ENCODE peak calls at places on chromosome 14, in eight cellular contexts. One of them, this sample, is unnamed.

GRCh38 chr14:80554139-80554538 is 342.8 kb upstream of the DIO2 start:
- DNase-seq in coronary artery: no peak
- DNase-seq in suprapubic skin: no peak
- DNase-seq in PC-9: no peak
- DNase-seq in cardiac fibroblast: no peak
- DNase-seq in prostate gland: no peak
- DNase-seq in neural progenitor cell: no peak
- DNase-seq in epithelial cell of proximal tubule: no peak
- DNase-seq in this sample: no peak

GRCh38 chr14:89912667-89913211 is 41.8 kb downstream of the EFCAB11 start:
- DNase-seq in coronary artery: no peak
- DNase-seq in suprapubic skin: no peak
- DNase-seq in PC-9: no peak
- DNase-seq in cardiac fibroblast: peak
- DNase-seq in prostate gland: no peak
- DNase-seq in neural progenitor cell: no peak
- DNase-seq in epithelial cell of proximal tubule: peak
- DNase-seq in this sample: peak

GRCh38 chr14:94144765-94145164 is 15.4 kb upstream of the IFI27L2 start:
- DNase-seq in coronary artery: no peak
- DNase-seq in suprapubic skin: no peak
- DNase-seq in PC-9: no peak
- DNase-seq in cardiac fibroblast: no peak
- DNase-seq in prostate gland: no peak
- DNase-seq in neural progenitor cell: peak
- DNase-seq in epithelial cell of proximal tubule: no peak
- DNase-seq in this sample: no peak

GRCh38 chr14:76956253-76957090 is 72.0 kb downstream of the IRF2BPL start:
- DNase-seq in coronary artery: peak
- DNase-seq in suprapubic skin: peak
- DNase-seq in PC-9: peak
- DNase-seq in cardiac fibroblast: peak
- DNase-seq in prostate gland: peak
- DNase-seq in neural progenitor cell: peak
- DNase-seq in epithelial cell of proximal tubule: no peak
- DNase-seq in this sample: peak

GRCh38 chr14:100523536-100524025 is 63.6 kb downstream of the BEGAIN start:
- DNase-seq in coronary artery: no peak
- DNase-seq in suprapubic skin: no peak
- DNase-seq in PC-9: no peak
- DNase-seq in cardiac fibroblast: no peak
- DNase-seq in prostate gland: no peak
- DNase-seq in neural progenitor cell: no peak
- DNase-seq in epithelial cell of proximal tubule: no peak
- DNase-seq in this sample: no peak

GRCh38 chr14:56490379-56490778 is 89.2 kb upstream of the TMEM260 start:
- DNase-seq in coronary artery: no peak
- DNase-seq in suprapubic skin: no peak
- DNase-seq in PC-9: no peak
- DNase-seq in cardiac fibroblast: peak
- DNase-seq in prostate gland: no peak
- DNase-seq in neural progenitor cell: peak
- DNase-seq in epithelial cell of proximal tubule: peak
- DNase-seq in this sample: no peak

GRCh38 chr14:99169776-99170356 is 102.1 kb downstream of the BCL11B start:
- DNase-seq in coronary artery: no peak
- DNase-seq in suprapubic skin: peak
- DNase-seq in PC-9: no peak
- DNase-seq in cardiac fibroblast: no peak
- DNase-seq in prostate gland: no peak
- DNase-seq in neural progenitor cell: peak
- DNase-seq in epithelial cell of proximal tubule: no peak
- DNase-seq in this sample: no peak

GRCh38 chr14:100593751-100594624 is 6.8 kb upstream of the BEGAIN start:
- DNase-seq in coronary artery: no peak
- DNase-seq in suprapubic skin: no peak
- DNase-seq in PC-9: no peak
- DNase-seq in cardiac fibroblast: no peak
- DNase-seq in prostate gland: no peak
- DNase-seq in neural progenitor cell: no peak
- DNase-seq in epithelial cell of proximal tubule: no peak
- DNase-seq in this sample: no peak

GRCh38 chr14:67172520-67172919 is 16.7 kb upstream of the GARIN2 start:
- DNase-seq in coronary artery: no peak
- DNase-seq in suprapubic skin: no peak
- DNase-seq in PC-9: no peak
- DNase-seq in cardiac fibroblast: no peak
- DNase-seq in prostate gland: no peak
- DNase-seq in neural progenitor cell: no peak
- DNase-seq in epithelial cell of proximal tubule: no peak
- DNase-seq in this sample: no peak

GRCh38 chr14:58864751-58865519 is 227.2 kb downstream of the DACT1 start:
- DNase-seq in coronary artery: no peak
- DNase-seq in suprapubic skin: no peak
- DNase-seq in PC-9: no peak
- DNase-seq in cardiac fibroblast: peak
- DNase-seq in prostate gland: no peak
- DNase-seq in neural progenitor cell: no peak
- DNase-seq in epithelial cell of proximal tubule: peak
- DNase-seq in this sample: peak

GRCh38 chr14:71383510-71383909 is 476.3 kb downstream of the PCNX1 start:
- DNase-seq in coronary artery: no peak
- DNase-seq in suprapubic skin: no peak
- DNase-seq in PC-9: no peak
- DNase-seq in cardiac fibroblast: no peak
- DNase-seq in prostate gland: no peak
- DNase-seq in neural progenitor cell: no peak
- DNase-seq in epithelial cell of proximal tubule: no peak
- DNase-seq in this sample: no peak

GRCh38 chr14:101400815-101401214 is 160.5 kb upstream of the DIO3 start:
- DNase-seq in coronary artery: no peak
- DNase-seq in suprapubic skin: no peak
- DNase-seq in PC-9: no peak
- DNase-seq in cardiac fibroblast: peak
- DNase-seq in prostate gland: no peak
- DNase-seq in neural progenitor cell: no peak
- DNase-seq in epithelial cell of proximal tubule: no peak
- DNase-seq in this sample: no peak

GRCh38 chr14:78104130-78104529 is 66.0 kb upstream of the NRXN3 start:
- DNase-seq in coronary artery: no peak
- DNase-seq in suprapubic skin: no peak
- DNase-seq in PC-9: no peak
- DNase-seq in cardiac fibroblast: no peak
- DNase-seq in prostate gland: no peak
- DNase-seq in neural progenitor cell: no peak
- DNase-seq in epithelial cell of proximal tubule: no peak
- DNase-seq in this sample: no peak

GRCh38 chr14:50347521-50347920 is 35.4 kb downstream of the DMAC2L start:
- DNase-seq in coronary artery: no peak
- DNase-seq in suprapubic skin: no peak
- DNase-seq in PC-9: peak
- DNase-seq in cardiac fibroblast: peak
- DNase-seq in prostate gland: no peak
- DNase-seq in neural progenitor cell: no peak
- DNase-seq in epithelial cell of proximal tubule: no peak
- DNase-seq in this sample: no peak

GRCh38 chr14:96204151-96205058 is at the start of gene BDKRB2:
- DNase-seq in coronary artery: no peak
- DNase-seq in suprapubic skin: peak
- DNase-seq in PC-9: peak
- DNase-seq in cardiac fibroblast: peak
- DNase-seq in prostate gland: peak
- DNase-seq in neural progenitor cell: peak
- DNase-seq in epithelial cell of proximal tubule: peak
- DNase-seq in this sample: peak

GRCh38 chr14:74945852-74946658 is 9.3 kb downstream of the PGF start:
- DNase-seq in coronary artery: no peak
- DNase-seq in suprapubic skin: no peak
- DNase-seq in PC-9: peak
- DNase-seq in cardiac fibroblast: peak
- DNase-seq in prostate gland: peak
- DNase-seq in neural progenitor cell: peak
- DNase-seq in epithelial cell of proximal tubule: no peak
- DNase-seq in this sample: no peak

GRCh38 chr14:21978184-21978998 is 304.8 kb upstream of the OR4E1 start:
- DNase-seq in coronary artery: no peak
- DNase-seq in suprapubic skin: no peak
- DNase-seq in PC-9: peak
- DNase-seq in cardiac fibroblast: peak
- DNase-seq in prostate gland: no peak
- DNase-seq in neural progenitor cell: peak
- DNase-seq in epithelial cell of proximal tubule: no peak
- DNase-seq in this sample: no peak

GRCh38 chr14:26872510-26872909 is 274.7 kb upstream of the NOVA1 start:
- DNase-seq in coronary artery: no peak
- DNase-seq in suprapubic skin: no peak
- DNase-seq in PC-9: no peak
- DNase-seq in cardiac fibroblast: peak
- DNase-seq in prostate gland: no peak
- DNase-seq in neural progenitor cell: peak
- DNase-seq in epithelial cell of proximal tubule: no peak
- DNase-seq in this sample: no peak

GRCh38 chr14:68825729-68826128 is 32.9 kb upstream of the ZFP36L1 start:
- DNase-seq in coronary artery: no peak
- DNase-seq in suprapubic skin: no peak
- DNase-seq in PC-9: no peak
- DNase-seq in cardiac fibroblast: no peak
- DNase-seq in prostate gland: no peak
- DNase-seq in neural progenitor cell: no peak
- DNase-seq in epithelial cell of proximal tubule: no peak
- DNase-seq in this sample: no peak
- H3K4me3 ChIP-seq in coronary artery: no peak
- H3K4me3 ChIP-seq in suprapubic skin: no peak
- H3K4me3 ChIP-seq in PC-9: no peak
- H3K4me3 ChIP-seq in cardiac fibroblast: no peak
- H3K4me3 ChIP-seq in prostate gland: no peak
- H3K4me3 ChIP-seq in neural progenitor cell: no peak
- H3K4me3 ChIP-seq in epithelial cell of proximal tubule: no peak
- H3K4me3 ChIP-seq in this sample: no peak

DNA sequence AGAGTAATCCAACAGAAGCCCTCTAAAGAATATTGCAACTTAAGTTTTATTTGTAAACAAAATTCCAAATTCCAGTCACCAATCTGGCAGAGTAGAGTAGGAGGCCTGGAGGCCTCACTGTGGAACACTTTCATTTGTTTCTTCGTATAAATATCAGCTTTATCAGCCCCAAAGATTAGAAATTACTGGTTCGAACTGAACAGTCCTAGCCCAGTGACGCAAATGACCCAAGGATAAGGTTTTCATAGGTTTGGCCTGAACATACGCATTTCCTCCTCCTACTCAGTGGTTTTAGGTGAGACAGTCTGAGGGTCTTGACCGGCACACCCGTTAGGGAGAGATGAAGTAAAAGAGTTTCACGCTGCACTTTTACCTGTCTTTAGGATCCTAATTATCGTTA is 1.7 kb downstream of the CDC42BPB start:
- DNase-seq in coronary artery: no peak
- DNase-seq in suprapubic skin: no peak
- DNase-seq in PC-9: no peak
- DNase-seq in cardiac fibroblast: peak
- DNase-seq in prostate gland: no peak
- DNase-seq in neural progenitor cell: no peak
- DNase-seq in epithelial cell of proximal tubule: no peak
- DNase-seq in this sample: no peak
- H3K4me3 ChIP-seq in coronary artery: peak
- H3K4me3 ChIP-seq in suprapubic skin: peak
- H3K4me3 ChIP-seq in PC-9: peak
- H3K4me3 ChIP-seq in cardiac fibroblast: peak
- H3K4me3 ChIP-seq in prostate gland: no peak
- H3K4me3 ChIP-seq in neural progenitor cell: peak
- H3K4me3 ChIP-seq in epithelial cell of proximal tubule: peak
- H3K4me3 ChIP-seq in this sample: peak

DNA sequence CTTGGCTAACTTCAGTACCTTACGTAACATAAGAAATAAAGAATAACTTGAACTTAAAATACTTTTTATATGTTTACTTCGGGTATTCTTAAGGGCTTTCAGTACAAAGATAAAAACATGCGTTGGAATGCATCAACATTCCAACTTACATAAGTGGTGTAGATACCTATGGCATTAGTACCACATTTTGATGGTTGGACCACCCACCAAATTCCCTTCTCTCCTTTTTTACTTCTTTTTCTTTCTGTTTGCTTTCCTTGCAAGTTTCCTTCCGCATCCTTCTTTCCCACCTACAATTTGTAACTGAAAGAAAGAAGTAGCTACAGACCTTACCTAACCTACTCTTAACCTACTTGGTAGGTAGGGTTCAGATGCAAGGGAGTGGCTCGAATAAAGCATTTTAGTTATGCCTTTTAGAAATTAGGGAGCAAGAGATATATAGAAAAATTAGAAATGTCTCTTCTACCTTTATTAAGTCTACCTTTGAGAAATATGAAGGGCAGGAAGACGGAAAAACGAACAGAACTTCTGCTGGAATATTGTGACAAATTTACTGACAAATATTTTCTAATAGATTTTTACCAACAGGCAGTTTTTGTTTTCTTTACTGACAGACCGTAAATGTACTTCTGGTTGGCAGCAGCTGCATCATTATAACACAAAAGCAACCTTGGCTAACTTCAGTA is 2.1 kb upstream of the ARHGAP5 start:
- DNase-seq in coronary artery: no peak
- DNase-seq in suprapubic skin: no peak
- DNase-seq in PC-9: no peak
- DNase-seq in cardiac fibroblast: no peak
- DNase-seq in prostate gland: no peak
- DNase-seq in neural progenitor cell: no peak
- DNase-seq in epithelial cell of proximal tubule: no peak
- DNase-seq in this sample: no peak
- H3K4me3 ChIP-seq in coronary artery: peak
- H3K4me3 ChIP-seq in suprapubic skin: peak
- H3K4me3 ChIP-seq in PC-9: peak
- H3K4me3 ChIP-seq in cardiac fibroblast: no peak
- H3K4me3 ChIP-seq in prostate gland: no peak
- H3K4me3 ChIP-seq in neural progenitor cell: peak
- H3K4me3 ChIP-seq in epithelial cell of proximal tubule: peak
- H3K4me3 ChIP-seq in this sample: no peak

GRCh38 chr14:55153951-55154350 is 24.9 kb downstream of the LGALS3 start:
- DNase-seq in coronary artery: no peak
- DNase-seq in suprapubic skin: no peak
- DNase-seq in PC-9: no peak
- DNase-seq in cardiac fibroblast: no peak
- DNase-seq in prostate gland: no peak
- DNase-seq in neural progenitor cell: no peak
- DNase-seq in epithelial cell of proximal tubule: no peak
- DNase-seq in this sample: no peak

GRCh38 chr14:55151601-55152000 is 22.5 kb downstream of the LGALS3 start:
- DNase-seq in coronary artery: no peak
- DNase-seq in suprapubic skin: no peak
- DNase-seq in PC-9: no peak
- DNase-seq in cardiac fibroblast: no peak
- DNase-seq in prostate gland: no peak
- DNase-seq in neural progenitor cell: no peak
- DNase-seq in epithelial cell of proximal tubule: no peak
- DNase-seq in this sample: no peak

GRCh38 chr14:55157080-55157479 is 28.0 kb downstream of the LGALS3 start:
- DNase-seq in coronary artery: no peak
- DNase-seq in suprapubic skin: no peak
- DNase-seq in PC-9: no peak
- DNase-seq in cardiac fibroblast: no peak
- DNase-seq in prostate gland: no peak
- DNase-seq in neural progenitor cell: no peak
- DNase-seq in epithelial cell of proximal tubule: no peak
- DNase-seq in this sample: no peak

GRCh38 chr14:55146425-55146824 is 17.4 kb downstream of the LGALS3 start:
- DNase-seq in coronary artery: no peak
- DNase-seq in suprapubic skin: no peak
- DNase-seq in PC-9: no peak
- DNase-seq in cardiac fibroblast: no peak
- DNase-seq in prostate gland: no peak
- DNase-seq in neural progenitor cell: no peak
- DNase-seq in epithelial cell of proximal tubule: no peak
- DNase-seq in this sample: no peak

GRCh38 chr14:55152052-55152753 is 23.2 kb downstream of the LGALS3 start:
- DNase-seq in coronary artery: no peak
- DNase-seq in suprapubic skin: no peak
- DNase-seq in PC-9: no peak
- DNase-seq in cardiac fibroblast: peak
- DNase-seq in prostate gland: no peak
- DNase-seq in neural progenitor cell: no peak
- DNase-seq in epithelial cell of proximal tubule: no peak
- DNase-seq in this sample: no peak
- H3K4me3 ChIP-seq in coronary artery: no peak
- H3K4me3 ChIP-seq in suprapubic skin: no peak
- H3K4me3 ChIP-seq in PC-9: no peak
- H3K4me3 ChIP-seq in cardiac fibroblast: no peak
- H3K4me3 ChIP-seq in prostate gland: no peak
- H3K4me3 ChIP-seq in neural progenitor cell: no peak
- H3K4me3 ChIP-seq in epithelial cell of proximal tubule: no peak
- H3K4me3 ChIP-seq in this sample: no peak